ENCODE peak calls at places on chromosome 1, in nine cellular contexts. I is stimulated activated CD8-positive, alpha-beta memory T cell treated with anti-CD3 and anti-CD28 coated beads, Interleukin-2, amount 100 ng/mL, for 48 hours; Q is astrocyte of the spinal cord; H is AG20443; C is activated CD4-positive, alpha-beta T cell treated with anti-CD3 and anti-CD28 coated beads, Interleukin-2, amount 50 U/mL, for 1 hour; F is sciatic nerve; V is HFF-Myc; K is germinal center; W is H9. U is an unnamed sample.

GRCh38 chr1:30407862-30408580 is 315.4 kb downstream of the MATN1 start:
- DNase-seq in I (no peak), Q (no peak), H (no peak), C (no peak), F (peak), V (no peak), K (no peak), W (peak), U (no peak)

GRCh38 chr1:17605582-17606344 is 66.3 kb downstream of the ARHGEF10L start:
- DNase-seq in I (no peak), Q (no peak), H (no peak), C (no peak), F (peak), V (no peak), K (no peak), W (no peak), U (no peak)

GRCh38 chr1:41764608-41765007 is 154.1 kb downstream of the HIVEP3 start:
- DNase-seq in I (no peak), Q (no peak), H (no peak), C (no peak), F (no peak), V (no peak), K (no peak), W (no peak), U (no peak)

GRCh38 chr1:93531193-93531592 is 83.3 kb downstream of the FNBP1L start:
- DNase-seq in I (no peak), Q (no peak), H (no peak), C (no peak), F (no peak), V (no peak), K (no peak), W (no peak), U (no peak)

GRCh38 chr1:11320153-11320936 is 47.3 kb downstream of the UBIAD1 start:
- DNase-seq in I (peak), Q (no peak), H (no peak), C (peak), F (no peak), V (no peak), K (peak), W (peak), U (no peak)

GRCh38 chr1:101108123-101108522 is 82.5 kb upstream of the DPH5 start:
- DNase-seq in I (no peak), Q (no peak), H (no peak), C (no peak), F (no peak), V (no peak), K (no peak), W (no peak), U (no peak)

GRCh38 chr1:219518168-219518905 is 94.6 kb downstream of the ZC3H11B start:
- DNase-seq in I (no peak), Q (peak), H (no peak), C (no peak), F (no peak), V (peak), K (no peak), W (no peak), U (peak)

GRCh38 chr1:248810000-248810726 is 15.6 kb downstream of the SH3BP5L start:
- DNase-seq in I (no peak), Q (no peak), H (no peak), C (no peak), F (no peak), V (no peak), K (no peak), W (no peak), U (no peak)

GRCh38 chr1:201845331-201846083 is 16.6 kb downstream of the IPO9 start:
- DNase-seq in I (no peak), Q (peak), H (no peak), C (no peak), F (no peak), V (no peak), K (no peak), W (no peak), U (no peak)

GRCh38 chr1:203628185-203628996 is 1.8 kb downstream of the ATP2B4 start:
- DNase-seq in I (no peak), Q (peak), H (peak), C (peak), F (peak), V (no peak), K (no peak), W (peak), U (peak)

GRCh38 chr1:3331564-3331963 is 122.9 kb upstream of the ARHGEF16 start:
- DNase-seq in I (no peak), Q (no peak), H (no peak), C (no peak), F (no peak), V (no peak), K (no peak), W (no peak), U (no peak)

U was measured in AG09319.